ENCODE peak calls at places on chromosomes 13 and 19, in five cellular contexts. V is tibial artery; S is IMR-90; R is activated T-helper 1 cell treated with anti-CD3 and anti-CD28 coated beads, Interleukin-12 subunit alpha, Interleukin-12 subunit beta, Interleukin-2, Interleukin-4 antibody, amounts not matched to agents 30 ng/mL and 10 ng/mL and 1 ng/mL, durations not matched to agents 14 hours and 24 hours and 36 hours; A is activated CD8-positive, alpha-beta T cell treated with anti-CD3 and anti-CD28 coated beads for 36 hours. U is an unnamed sample.

GRCh38 chr19:43957891-43958290 is 6.9 kb downstream of the ZNF221 start:
- DNase-seq in R (no peak), S (peak), A (no peak), V (no peak), U (peak)

GRCh38 chr13:43784491-43784890 is 2.3 kb downstream of the ENOX1 start:
- DNase-seq in R (no peak), V (no peak), S (no peak), A (no peak), U (peak)

GRCh38 chr13:31377946-31378345 is 178.2 kb downstream of the B3GLCT start:
- DNase-seq in S (no peak), V (no peak), R (no peak), A (no peak), U (no peak)

GRCh38 chr19:43820861-43821215 is 6.3 kb upstream of the ZNF283 start:
- DNase-seq in R (no peak), S (no peak), V (no peak), A (no peak), U (no peak)

GRCh38 chr19:42528354-42529247 is at the start of gene CEACAM1:
- DNase-seq in R (peak), A (peak), V (no peak), S (no peak), U (no peak)

GRCh38 chr19:38023245-38023644 is 116.2 kb downstream of the SIPA1L3 start:
- DNase-seq in A (no peak), S (peak), R (no peak), V (no peak), U (peak)

GRCh38 chr13:43156916-43157315 is 133.5 kb downstream of the DNAJC15 start:
- DNase-seq in R (no peak), V (no peak), S (no peak), A (no peak), U (no peak)

GRCh38 chr19:588758-589692 is 656 bp upstream of the HCN2 start:
- DNase-seq in R (no peak), A (peak), S (no peak), V (no peak), U (no peak)

GRCh38 chr13:112933649-112934048 is 35.4 kb upstream of the MCF2L start:
- DNase-seq in S (no peak), A (no peak), V (no peak), R (no peak), U (no peak)

GRCh38 chr19:46461537-46461936 is 9.8 kb downstream of the PNMA8A start:
- DNase-seq in S (no peak), A (no peak), V (no peak), R (no peak), U (no peak)

GRCh38 chr19:6464070-6464873 is at the start of gene CRB3:
- DNase-seq in V (no peak), S (no peak), R (no peak), A (peak), U (no peak)

GRCh38 chr13:59450218-59450617 is 713.5 kb downstream of the DIAPH3 start:
- DNase-seq in A (no peak), S (no peak), V (no peak), R (no peak), U (no peak)

GRCh38 chr13:25561842-25562241 is 190.1 kb downstream of the ATP8A2 start:
- DNase-seq in V (no peak), R (no peak), S (no peak), A (no peak), U (no peak)

GRCh38 chr13:113560645-113561416 is 23.7 kb upstream of the TFDP1 start:
- DNase-seq in R (no peak), S (no peak), V (no peak), A (no peak), U (no peak)

GRCh38 chr13:73025212-73026012 is 33.4 kb upstream of the KLF5 start:
- DNase-seq in S (peak), V (no peak), R (no peak), A (no peak), U (no peak)

GRCh38 chr19:33887891-33888290 is 91.2 kb downstream of the KCTD15 start:
- DNase-seq in A (no peak), V (no peak), R (no peak), S (no peak), U (no peak)

GRCh38 chr13:39144941-39145533 is 106.8 kb downstream of the NHLRC3 start:
- DNase-seq in S (peak), R (peak), V (peak), A (peak), U (peak)

GRCh38 chr19:54248016-54248601 is 5.5 kb upstream of the LILRA6 start:
- DNase-seq in R (peak), S (peak), V (peak), A (peak), U (peak)

GRCh38 chr19:18848860-18849661 is 17.3 kb downstream of the UPF1 start:
- DNase-seq in R (no peak), V (peak), A (no peak), S (peak), U (peak)

GRCh38 chr13:67238277-67238859 is 8.2 kb upstream of the PCDH9 start:
- DNase-seq in S (peak), V (no peak), R (no peak), A (no peak), U (peak)

GRCh38 chr19:18869781-18870530 is 26.0 kb downstream of the CERS1 start:
- DNase-seq in R (no peak), V (no peak), A (no peak), S (no peak), U (no peak)

GRCh38 chr19:32830231-32831014 is 39.1 kb downstream of the SLC7A9 start:
- DNase-seq in S (peak), R (no peak), V (no peak), A (no peak), U (peak)

GRCh38 chr13:28719656-28720055 is 886 bp upstream of the SLC46A3 start:
- DNase-seq in A (no peak), S (peak), V (no peak), R (no peak), U (peak)

GRCh38 chr13:28329395-28330158 is 165.4 kb downstream of the FLT1 start:
- DNase-seq in S (peak), V (no peak), A (no peak), R (no peak), U (peak)

GRCh38 chr19:19847781-19848180 is 17.9 kb upstream of the ZNF253 start:
- DNase-seq in A (no peak), S (no peak), R (no peak), V (no peak), U (no peak)

GRCh38 chr19:17473041-17473440 is 2.7 kb downstream of the SLC27A1 start:
- DNase-seq in V (no peak), S (peak), R (no peak), A (peak), U (peak)

GRCh38 chr13:24161980-24162517 is 1.5 kb downstream of the SPATA13 start:
- DNase-seq in S (no peak), A (no peak), V (no peak), R (no peak), U (no peak)

GRCh38 chr13:93017493-93018112 is 209.0 kb upstream of the GPC6 start:
- DNase-seq in V (no peak), A (no peak), S (no peak), R (no peak), U (no peak)